ENCODE peak calls at places on chromosomes 6 and 20, in six cellular contexts. A, B, F, N, R and E are unnamed samples. For H3K27me3, the result is how much of the 10 kb centered on the place peaks cover.

GRCh38 chr20:544153-544725 is 649 bp upstream of the CSNK2A1 start:
- ATAC-seq in R (no peak), N (no peak), B (no peak), A (no peak), F (no peak), E (no peak)

GRCh38 chr20:50310673-50311051 is 120.0 kb downstream of the CEBPB start:
- ATAC-seq in B (no peak), F (no peak), A (no peak), N (no peak), R (no peak), E (no peak)

GRCh38 chr6:14542670-14543366 is 425.2 kb downstream of the CD83 start:
- ATAC-seq in N (no peak), R (peak), A (peak), B (peak), F (no peak), E (no peak)

GRCh38 chr6:151265282-151265681 is 25.5 kb downstream of the AKAP12 start:
- ATAC-seq in N (no peak), F (no peak), R (no peak), A (no peak), B (no peak), E (no peak)

GRCh38 chr6:53301801-53302537 is 46.8 kb downstream of the ELOVL5 start:
- ATAC-seq in B (no peak), N (no peak), R (no peak), F (no peak), A (peak), E (no peak)

GRCh38 chr6:75217203-75217602 is 11.3 kb upstream of the COL12A1 start:
- ATAC-seq in A (no peak), N (no peak), F (no peak), B (peak), R (peak), E (peak)

GRCh38 chr6:157442296-157442695 is 61.3 kb downstream of the ZDHHC14 start:
- ATAC-seq in A (no peak), F (no peak), B (no peak), N (no peak), R (no peak), E (no peak)

GRCh38 chr6:125802943-125803377 is 12.2 kb downstream of the NCOA7 start:
- ATAC-seq in A (peak), B (peak), N (peak), F (no peak), R (peak), E (no peak)

GRCh38 chr20:52422574-52423463 is 231.2 kb upstream of the ZFP64 start:
- ATAC-seq in R (no peak), A (no peak), N (no peak), B (no peak), F (no peak), E (no peak)

GRCh38 chr20:48648482-48649051 is 179.2 kb downstream of the PREX1 start:
- ATAC-seq in A (no peak), B (peak), N (no peak), R (no peak), F (peak), E (no peak)

GRCh38 chr6:136174510-136174909 is 75.6 kb downstream of the MTFR2 start:
- ATAC-seq in A (no peak), F (no peak), B (no peak), N (no peak), R (no peak), E (no peak)

GRCh38 chr6:108118359-108118724 is 43.8 kb upstream of the OSTM1 start:
- ATAC-seq in R (peak), F (no peak), B (no peak), N (no peak), A (no peak), E (no peak)

GRCh38 chr20:56391596-56392281 is at the start of gene AURKA:
- ATAC-seq in B (peak), A (peak), F (peak), R (peak), N (peak), E (peak)

GRCh38 chr20:57621426-57622200 is 1.4 kb upstream of the ZBP1 start:
- ATAC-seq in A (no peak), N (no peak), F (no peak), B (no peak), R (no peak), E (no peak)

GRCh38 chr20:32809907-32810306 is 9.8 kb upstream of the MAPRE1 start:
- ATAC-seq in N (no peak), A (no peak), F (no peak), B (no peak), R (no peak), E (no peak)

GRCh38 chr6:34526241-34526972 is 29.7 kb downstream of the SPDEF start:
- ATAC-seq in N (no peak), B (peak), F (no peak), A (no peak), R (no peak), E (peak)
- H3K27ac ChIP-seq in N (no peak), B (peak), F (peak), A (peak), R (no peak), E (peak)

GRCh38 chr6:30951907-30952469 is 11.2 kb downstream of the MUCL3 start:
- ATAC-seq in F (no peak), R (peak), A (no peak), N (no peak), B (no peak), E (no peak)
- H3K27me3 ChIP-seq in F (under half), R (under half), A (under half), N (under half), B (under half), E (half or more)

GRCh38 chr6:139744038-139744437 is 369.6 kb upstream of the CITED2 start:
- ATAC-seq in R (no peak), F (no peak), B (no peak), N (no peak), A (no peak), E (no peak)

GRCh38 chr6:139738801-139739490 is 364.5 kb upstream of the CITED2 start:
- ATAC-seq in A (no peak), F (no peak), R (no peak), B (no peak), N (no peak), E (no peak)

GRCh38 chr6:139744891-139745290 is 370.4 kb upstream of the CITED2 start:
- ATAC-seq in F (no peak), B (no peak), N (no peak), R (no peak), A (no peak), E (no peak)

GRCh38 chr6:139743629-139744028 is 369.2 kb upstream of the CITED2 start:
- ATAC-seq in F (peak), A (peak), R (no peak), N (peak), B (no peak), E (peak)

DNA sequence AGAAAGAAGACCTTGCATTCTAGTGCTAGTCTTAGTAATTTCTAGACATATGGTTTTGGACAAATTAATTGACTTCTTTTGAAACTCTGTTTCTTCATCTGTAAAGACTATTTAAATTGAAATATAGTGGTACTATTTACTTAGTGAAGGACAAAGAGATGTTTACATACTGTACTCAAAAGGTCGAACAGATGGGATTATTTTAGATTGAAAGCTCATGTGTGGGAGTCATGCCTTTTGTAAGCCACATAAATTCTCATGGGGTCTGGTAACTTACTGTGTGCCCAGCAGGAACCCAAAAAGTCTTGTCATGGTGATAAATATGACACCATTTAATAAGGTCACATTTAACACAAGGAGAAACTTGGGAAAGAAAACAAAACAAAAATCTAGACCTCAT is 368.2 kb upstream of the CITED2 start:
- ATAC-seq in A (no peak), R (no peak), N (no peak), F (no peak), B (no peak), E (no peak)
- H3K27ac ChIP-seq in A (no peak), R (no peak), N (no peak), F (peak), B (no peak), E (no peak)

DNA sequence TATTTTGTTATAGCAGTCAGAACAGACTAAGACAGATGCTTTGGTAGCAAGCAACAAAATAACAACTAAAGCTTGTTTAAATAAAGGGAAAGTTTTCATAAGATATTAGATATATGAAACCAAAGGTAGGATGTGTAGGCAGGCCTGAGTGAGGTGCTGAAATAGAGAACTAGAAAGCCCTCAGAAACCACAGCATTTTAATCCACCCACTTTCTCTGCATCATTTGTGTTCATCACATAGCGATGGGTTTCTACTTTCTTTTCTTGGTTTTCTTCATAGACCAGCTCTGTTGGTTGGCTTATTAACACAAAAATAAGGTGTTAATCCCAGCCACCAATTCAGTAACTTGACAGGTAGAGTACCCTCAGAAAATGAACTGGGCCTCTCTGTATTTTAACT is 58.6 kb downstream of the RPS12 start:
- ATAC-seq in R (peak), N (no peak), F (no peak), A (no peak), B (no peak), E (no peak)
- H3K27me3 ChIP-seq in R (under half), N (under half), F (under half), A (under half), B (under half), E (under half)

GRCh38 chr6:32624565-32624964 is 12.6 kb upstream of the HLA-DQA1 start:
- ATAC-seq in R (no peak), B (no peak), A (no peak), F (no peak), N (no peak), E (no peak)
- H3K27ac ChIP-seq in R (peak), B (no peak), A (no peak), F (no peak), N (no peak), E (no peak)

GRCh38 chr6:167987811-167988495 is 9.5 kb upstream of the KIF25 start:
- ATAC-seq in A (no peak), B (peak), R (no peak), F (no peak), N (no peak), E (no peak)
- H3K27me3 ChIP-seq in A (under half), B (under half), R (under half), F (under half), N (under half), E (under half)

DNA sequence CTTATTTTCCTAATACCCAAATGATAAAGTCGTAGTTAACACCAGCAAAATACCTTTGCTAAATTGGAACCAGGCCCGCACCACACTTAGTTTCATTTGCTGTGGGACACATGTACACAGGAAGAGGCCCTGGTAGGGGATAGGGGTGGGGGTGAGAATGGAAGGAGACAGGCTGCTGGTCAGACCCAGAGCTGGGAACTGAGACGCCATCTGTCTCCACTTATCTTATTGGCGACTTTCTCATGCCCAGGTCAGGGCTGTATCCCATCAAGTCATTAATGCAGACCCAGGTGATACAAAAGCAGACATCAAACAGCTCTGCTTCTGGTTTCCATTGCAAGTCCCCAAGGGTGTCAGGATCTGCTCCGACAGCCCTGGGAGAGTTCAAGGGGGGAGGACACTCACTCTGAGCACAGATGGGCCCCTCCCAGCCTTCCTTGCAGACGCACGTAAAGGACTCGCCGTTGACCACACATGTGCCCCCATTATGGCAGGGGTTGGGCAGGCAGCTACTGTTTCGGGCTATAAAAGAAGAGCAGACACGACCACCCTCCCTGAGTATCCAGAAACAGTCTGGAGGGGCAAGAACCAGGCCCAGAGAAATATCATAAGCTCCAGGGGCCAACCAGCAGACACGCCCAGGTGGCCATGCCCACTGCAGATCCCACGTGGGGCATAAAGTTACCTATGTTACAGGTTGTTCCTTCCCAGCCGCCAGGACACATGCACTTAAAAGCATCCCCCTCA is 29.2 kb downstream of the JAG1 start:
- ATAC-seq in F (no peak), N (no peak), B (no peak), A (no peak), R (peak), E (no peak)
- H3K27ac ChIP-seq in F (peak), N (no peak), B (no peak), A (no peak), R (no peak), E (no peak)

GRCh38 chr20:22575737-22576136 is 8.6 kb downstream of the FOXA2 start:
- ATAC-seq in N (no peak), B (no peak), A (no peak), F (no peak), R (no peak), E (no peak)

GRCh38 chr20:22576273-22576672 is 8.1 kb downstream of the FOXA2 start:
- ATAC-seq in R (no peak), A (no peak), F (no peak), B (no peak), N (no peak), E (no peak)

GRCh38 chr20:22576733-22577514 is 7.4 kb downstream of the FOXA2 start:
- ATAC-seq in N (no peak), B (no peak), F (no peak), A (peak), R (no peak), E (no peak)

GRCh38 chr20:22574545-22575086 is 9.8 kb downstream of the FOXA2 start:
- ATAC-seq in F (no peak), N (no peak), B (no peak), R (peak), A (no peak), E (no peak)

DNA sequence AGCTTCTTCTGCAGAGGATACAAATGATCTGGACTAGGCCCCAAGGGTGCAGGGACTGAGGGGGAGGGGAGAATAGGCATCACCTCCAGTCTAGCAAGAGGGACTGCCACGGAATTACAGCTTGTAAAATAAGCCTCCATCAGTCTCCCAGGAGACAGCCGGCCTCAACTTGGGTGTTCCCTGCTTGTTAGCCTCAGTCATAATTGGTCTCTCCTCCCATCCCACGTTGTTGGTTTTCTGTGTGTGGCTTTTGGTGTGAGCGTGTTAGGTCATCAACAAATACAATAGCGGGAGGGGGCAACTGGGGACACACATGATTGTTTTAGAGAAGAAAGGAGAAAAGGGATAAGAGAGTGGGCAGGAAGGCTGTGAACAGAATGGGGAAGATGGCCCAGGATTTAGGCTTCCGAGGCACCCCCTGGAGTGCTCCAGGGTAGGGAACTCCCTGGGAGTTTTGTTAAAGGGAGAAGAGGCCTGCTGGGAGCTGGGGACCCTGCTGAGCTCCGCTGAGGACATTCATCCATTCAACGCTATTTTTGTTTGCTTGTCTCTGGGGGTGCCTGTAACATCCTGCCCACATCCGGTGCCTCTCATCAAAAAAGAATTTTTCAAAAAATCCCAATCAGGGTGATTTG is 9.2 kb downstream of the FOXA2 start:
- ATAC-seq in R (peak), B (no peak), A (no peak), F (no peak), N (no peak), E (no peak)
- H3K27me3 ChIP-seq in R (under half), B (half or more), A (half or more), F (half or more), N (under half), E (half or more)

GRCh38 chr20:34872604-34873224 is at the start of gene GGT7:
- ATAC-seq in N (peak), F (peak), R (peak), A (peak), B (peak), E (peak)
- H3K27ac ChIP-seq in N (peak), F (peak), R (no peak), A (peak), B (peak), E (peak)